ENCODE peak calls at places on chromosomes 4 and X, in ten cellular contexts. One of them, this sample, is unnamed.

GRCh38 chr4:73067971-73068394 is 1.5 kb downstream of the COX18 start:
- DNase-seq in choroid plexus epithelial cell: peak; percentile 18
- DNase-seq in cardiac muscle cell: no peak
- DNase-seq in astrocyte of the spinal cord: peak; percentile 24
- DNase-seq in GM12865: peak; percentile 63
- DNase-seq in uterus: no peak
- DNase-seq in cardiac fibroblast: peak; percentile 15
- DNase-seq in upper lobe of right lung: no peak
- DNase-seq in aorta: no peak
- DNase-seq in lung: no peak
- DNase-seq in this sample: no peak

GRCh38 chr4:16213107-16213506 is 13.2 kb downstream of the TAPT1 start:
- DNase-seq in choroid plexus epithelial cell: peak; percentile 34
- DNase-seq in cardiac muscle cell: no peak
- DNase-seq in astrocyte of the spinal cord: no peak
- DNase-seq in GM12865: no peak
- DNase-seq in uterus: no peak
- DNase-seq in cardiac fibroblast: no peak
- DNase-seq in upper lobe of right lung: no peak
- DNase-seq in aorta: no peak
- DNase-seq in lung: no peak
- DNase-seq in this sample: no peak

GRCh38 chrX:88886908-88887307 is 139.9 kb downstream of the CPXCR1 start:
- DNase-seq in choroid plexus epithelial cell: no peak
- DNase-seq in cardiac muscle cell: no peak
- DNase-seq in astrocyte of the spinal cord: no peak
- DNase-seq in GM12865: no peak
- DNase-seq in uterus: no peak
- DNase-seq in cardiac fibroblast: no peak
- DNase-seq in upper lobe of right lung: no peak
- DNase-seq in aorta: no peak
- DNase-seq in lung: no peak
- DNase-seq in this sample: no peak

GRCh38 chr4:56463711-56464110 is 3.7 kb upstream of the SRP72 start:
- DNase-seq in choroid plexus epithelial cell: no peak
- DNase-seq in cardiac muscle cell: no peak
- DNase-seq in astrocyte of the spinal cord: no peak
- DNase-seq in GM12865: no peak
- DNase-seq in uterus: no peak
- DNase-seq in cardiac fibroblast: no peak
- DNase-seq in upper lobe of right lung: no peak
- DNase-seq in aorta: no peak
- DNase-seq in lung: no peak
- DNase-seq in this sample: no peak

GRCh38 chrX:16559206-16559619 is 90.7 kb upstream of the S100G start:
- DNase-seq in choroid plexus epithelial cell: no peak
- DNase-seq in cardiac muscle cell: no peak
- DNase-seq in astrocyte of the spinal cord: no peak
- DNase-seq in GM12865: no peak
- DNase-seq in uterus: no peak
- DNase-seq in cardiac fibroblast: no peak
- DNase-seq in upper lobe of right lung: no peak
- DNase-seq in aorta: no peak
- DNase-seq in lung: no peak
- DNase-seq in this sample: no peak

GRCh38 chr4:101977096-101977495 is 186.6 kb downstream of the BANK1 start:
- DNase-seq in choroid plexus epithelial cell: peak; percentile 98
- DNase-seq in cardiac muscle cell: no peak
- DNase-seq in astrocyte of the spinal cord: peak; percentile 95
- DNase-seq in GM12865: no peak
- DNase-seq in uterus: no peak
- DNase-seq in cardiac fibroblast: peak; percentile 97
- DNase-seq in upper lobe of right lung: no peak
- DNase-seq in aorta: no peak
- DNase-seq in lung: peak; percentile 36
- DNase-seq in this sample: no peak

GRCh38 chrX:85213792-85214530 is 29.6 kb downstream of the SATL1 start:
- DNase-seq in choroid plexus epithelial cell: no peak
- DNase-seq in cardiac muscle cell: no peak
- DNase-seq in astrocyte of the spinal cord: no peak
- DNase-seq in GM12865: no peak
- DNase-seq in uterus: no peak
- DNase-seq in cardiac fibroblast: no peak
- DNase-seq in upper lobe of right lung: no peak
- DNase-seq in aorta: no peak
- DNase-seq in lung: no peak
- DNase-seq in this sample: no peak

GRCh38 chr4:145511913-145512522 is 30.4 kb downstream of the SMAD1 start:
- DNase-seq in choroid plexus epithelial cell: peak; percentile 50
- DNase-seq in cardiac muscle cell: no peak
- DNase-seq in astrocyte of the spinal cord: no peak
- DNase-seq in GM12865: no peak
- DNase-seq in uterus: no peak
- DNase-seq in cardiac fibroblast: peak; percentile 48
- DNase-seq in upper lobe of right lung: no peak
- DNase-seq in aorta: no peak
- DNase-seq in lung: no peak
- DNase-seq in this sample: no peak

DNA sequence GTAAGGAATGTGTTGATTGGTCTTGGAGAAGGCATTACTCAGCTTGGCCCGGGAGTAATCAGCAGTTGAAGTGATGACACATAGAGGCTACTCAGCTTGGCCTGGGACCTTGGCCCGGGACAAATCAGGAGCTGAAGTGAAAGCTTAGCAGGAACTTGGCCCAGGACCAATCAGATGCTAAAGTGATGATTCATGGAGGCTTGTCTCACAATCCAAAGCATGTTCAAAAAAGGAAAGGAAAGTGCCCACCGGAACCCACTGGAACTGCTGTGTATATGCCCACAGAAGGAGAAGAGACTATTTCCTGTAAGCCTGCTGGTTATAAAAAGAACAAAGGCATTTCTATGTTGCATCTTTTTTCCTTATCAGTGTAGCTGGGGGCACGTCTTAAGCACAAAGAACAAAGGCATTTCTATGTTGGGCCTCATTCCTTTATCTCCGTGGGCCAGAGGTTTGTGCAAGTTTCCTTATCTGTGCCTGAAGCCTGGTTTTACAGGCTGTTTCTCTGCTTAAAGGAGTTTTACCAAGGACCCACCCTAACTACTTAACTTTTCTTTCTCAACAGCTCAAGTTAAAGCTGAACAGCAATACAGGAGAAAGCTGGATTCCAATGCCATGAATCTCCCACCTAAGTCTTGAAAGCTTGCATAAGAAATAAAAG is 1176.7 kb downstream of the NLGN4X start:
- DNase-seq in choroid plexus epithelial cell: peak; percentile 25
- DNase-seq in cardiac muscle cell: peak; percentile 78
- DNase-seq in astrocyte of the spinal cord: peak; percentile 90
- DNase-seq in GM12865: no peak
- DNase-seq in uterus: peak; percentile 18
- DNase-seq in cardiac fibroblast: peak; percentile 51
- DNase-seq in upper lobe of right lung: no peak
- DNase-seq in aorta: peak; percentile 86
- DNase-seq in lung: peak; percentile 63
- DNase-seq in this sample: peak; percentile 32
- H3K4me3 ChIP-seq in choroid plexus epithelial cell: no peak overlapping the region
- H3K4me3 ChIP-seq in cardiac muscle cell: no peak overlapping the region
- H3K4me3 ChIP-seq in astrocyte of the spinal cord: no peak overlapping the region
- H3K4me3 ChIP-seq in GM12865: no peak overlapping the region
- H3K4me3 ChIP-seq in uterus: no peak overlapping the region
- H3K4me3 ChIP-seq in cardiac fibroblast: no peak overlapping the region
- H3K4me3 ChIP-seq in upper lobe of right lung: no peak overlapping the region
- H3K4me3 ChIP-seq in aorta: no peak overlapping the region
- H3K4me3 ChIP-seq in lung: no peak overlapping the region
- H3K4me3 ChIP-seq in this sample: no peak overlapping the region

GRCh38 chr4:140523857-140524742 is at the start of gene ELMOD2:
- DNase-seq in choroid plexus epithelial cell: peak; percentile 99
- DNase-seq in cardiac muscle cell: peak; percentile 100
- DNase-seq in astrocyte of the spinal cord: peak; percentile 98
- DNase-seq in GM12865: peak; percentile 98
- DNase-seq in uterus: peak; percentile 98
- DNase-seq in cardiac fibroblast: peak; percentile 98
- DNase-seq in upper lobe of right lung: peak; percentile 100
- DNase-seq in aorta: peak; percentile 100
- DNase-seq in lung: peak; percentile 99
- DNase-seq in this sample: peak; percentile 96

DNA sequence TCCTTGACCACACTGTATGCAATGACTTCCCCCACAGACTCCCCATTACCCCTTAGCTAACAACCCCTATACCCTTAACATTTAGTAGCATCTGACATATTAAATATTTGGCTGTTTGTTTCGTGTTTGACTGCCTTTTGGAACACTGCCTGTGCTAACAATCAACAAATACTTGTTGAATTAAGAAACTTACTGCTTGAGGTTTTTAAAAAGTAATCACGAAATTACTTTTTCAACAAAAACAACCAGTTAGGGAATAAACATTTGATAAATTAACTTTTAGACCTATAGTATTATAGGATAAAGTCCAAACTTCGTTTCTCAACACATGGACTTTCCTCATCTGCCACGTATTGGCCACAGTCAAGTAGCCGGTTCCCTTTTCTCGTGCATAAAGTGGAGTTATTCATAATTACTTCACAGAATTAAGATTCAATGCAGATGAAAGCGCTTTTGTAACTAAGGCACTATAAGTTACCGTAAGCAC is 555 bp upstream of the ELMOD2 start:
- DNase-seq in choroid plexus epithelial cell: no peak
- DNase-seq in cardiac muscle cell: no peak
- DNase-seq in astrocyte of the spinal cord: no peak
- DNase-seq in GM12865: no peak
- DNase-seq in uterus: no peak
- DNase-seq in cardiac fibroblast: no peak
- DNase-seq in upper lobe of right lung: no peak
- DNase-seq in aorta: no peak
- DNase-seq in lung: no peak
- DNase-seq in this sample: no peak
- H3K4me3 ChIP-seq in choroid plexus epithelial cell: peak overlapping the region; percentile 79
- H3K4me3 ChIP-seq in cardiac muscle cell: no peak overlapping the region
- H3K4me3 ChIP-seq in astrocyte of the spinal cord: peak overlapping the region; percentile 70
- H3K4me3 ChIP-seq in GM12865: peak overlapping the region; percentile 63
- H3K4me3 ChIP-seq in uterus: peak overlapping the region; percentile 97
- H3K4me3 ChIP-seq in cardiac fibroblast: peak overlapping the region; percentile 29
- H3K4me3 ChIP-seq in upper lobe of right lung: peak overlapping the region; percentile 79
- H3K4me3 ChIP-seq in aorta: no peak overlapping the region
- H3K4me3 ChIP-seq in lung: no peak overlapping the region
- H3K4me3 ChIP-seq in this sample: peak overlapping the region; percentile 97

GRCh38 chr4:112855058-112855457 is 194.4 kb upstream of the ANK2 start:
- DNase-seq in choroid plexus epithelial cell: peak; percentile 6
- DNase-seq in cardiac muscle cell: no peak
- DNase-seq in astrocyte of the spinal cord: no peak
- DNase-seq in GM12865: no peak
- DNase-seq in uterus: no peak
- DNase-seq in cardiac fibroblast: no peak
- DNase-seq in upper lobe of right lung: no peak
- DNase-seq in aorta: no peak
- DNase-seq in lung: no peak
- DNase-seq in this sample: no peak

GRCh38 chr4:112854420-112854819 is 195.0 kb upstream of the ANK2 start:
- DNase-seq in choroid plexus epithelial cell: no peak
- DNase-seq in cardiac muscle cell: no peak
- DNase-seq in astrocyte of the spinal cord: no peak
- DNase-seq in GM12865: no peak
- DNase-seq in uterus: no peak
- DNase-seq in cardiac fibroblast: no peak
- DNase-seq in upper lobe of right lung: no peak
- DNase-seq in aorta: no peak
- DNase-seq in lung: no peak
- DNase-seq in this sample: no peak

GRCh38 chr4:112857461-112857860 is 192.0 kb upstream of the ANK2 start:
- DNase-seq in choroid plexus epithelial cell: peak; percentile 76
- DNase-seq in cardiac muscle cell: no peak
- DNase-seq in astrocyte of the spinal cord: peak; percentile 92
- DNase-seq in GM12865: no peak
- DNase-seq in uterus: no peak
- DNase-seq in cardiac fibroblast: peak; percentile 69
- DNase-seq in upper lobe of right lung: no peak
- DNase-seq in aorta: no peak
- DNase-seq in lung: no peak
- DNase-seq in this sample: no peak

GRCh38 chr4:112852586-112852985 is 196.9 kb upstream of the ANK2 start:
- DNase-seq in choroid plexus epithelial cell: no peak
- DNase-seq in cardiac muscle cell: no peak
- DNase-seq in astrocyte of the spinal cord: no peak
- DNase-seq in GM12865: no peak
- DNase-seq in uterus: no peak
- DNase-seq in cardiac fibroblast: no peak
- DNase-seq in upper lobe of right lung: no peak
- DNase-seq in aorta: no peak
- DNase-seq in lung: no peak
- DNase-seq in this sample: no peak

DNA sequence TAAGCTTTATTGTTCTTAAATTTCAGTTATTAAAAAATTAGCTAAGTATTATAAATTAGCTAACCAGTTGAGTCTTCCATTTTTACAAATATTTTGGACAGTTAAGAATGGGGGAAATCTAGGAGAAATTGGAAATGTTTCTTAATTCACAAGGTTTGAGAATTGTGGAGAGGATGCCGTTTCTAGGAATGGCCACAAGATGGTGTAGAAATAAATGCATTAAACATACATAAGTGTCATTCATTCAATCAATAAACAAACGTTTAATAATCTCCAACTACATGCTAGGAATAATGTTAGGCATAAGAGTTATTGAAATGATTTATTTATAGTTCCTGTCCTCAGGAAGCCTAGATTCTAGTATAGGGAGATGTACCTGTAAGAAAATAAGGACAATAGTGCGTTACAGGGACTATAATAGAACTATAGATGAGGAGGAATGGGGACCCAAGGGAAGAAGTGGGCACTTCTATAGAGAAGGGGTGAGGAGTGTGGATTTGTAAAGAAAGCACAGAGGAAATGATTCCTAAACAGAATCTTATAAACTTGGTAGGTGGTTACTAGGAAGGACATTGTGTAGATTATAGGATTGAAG is 195.7 kb upstream of the ANK2 start:
- DNase-seq in choroid plexus epithelial cell: peak; percentile 15
- DNase-seq in cardiac muscle cell: no peak
- DNase-seq in astrocyte of the spinal cord: peak; percentile 14
- DNase-seq in GM12865: no peak
- DNase-seq in uterus: no peak
- DNase-seq in cardiac fibroblast: peak; percentile 29
- DNase-seq in upper lobe of right lung: no peak
- DNase-seq in aorta: no peak
- DNase-seq in lung: no peak
- DNase-seq in this sample: no peak
- H3K4me3 ChIP-seq in choroid plexus epithelial cell: no peak overlapping the region
- H3K4me3 ChIP-seq in cardiac muscle cell: no peak overlapping the region
- H3K4me3 ChIP-seq in astrocyte of the spinal cord: no peak overlapping the region
- H3K4me3 ChIP-seq in GM12865: no peak overlapping the region
- H3K4me3 ChIP-seq in uterus: no peak overlapping the region
- H3K4me3 ChIP-seq in cardiac fibroblast: no peak overlapping the region
- H3K4me3 ChIP-seq in upper lobe of right lung: no peak overlapping the region
- H3K4me3 ChIP-seq in aorta: no peak overlapping the region
- H3K4me3 ChIP-seq in lung: no peak overlapping the region
- H3K4me3 ChIP-seq in this sample: no peak overlapping the region

DNA sequence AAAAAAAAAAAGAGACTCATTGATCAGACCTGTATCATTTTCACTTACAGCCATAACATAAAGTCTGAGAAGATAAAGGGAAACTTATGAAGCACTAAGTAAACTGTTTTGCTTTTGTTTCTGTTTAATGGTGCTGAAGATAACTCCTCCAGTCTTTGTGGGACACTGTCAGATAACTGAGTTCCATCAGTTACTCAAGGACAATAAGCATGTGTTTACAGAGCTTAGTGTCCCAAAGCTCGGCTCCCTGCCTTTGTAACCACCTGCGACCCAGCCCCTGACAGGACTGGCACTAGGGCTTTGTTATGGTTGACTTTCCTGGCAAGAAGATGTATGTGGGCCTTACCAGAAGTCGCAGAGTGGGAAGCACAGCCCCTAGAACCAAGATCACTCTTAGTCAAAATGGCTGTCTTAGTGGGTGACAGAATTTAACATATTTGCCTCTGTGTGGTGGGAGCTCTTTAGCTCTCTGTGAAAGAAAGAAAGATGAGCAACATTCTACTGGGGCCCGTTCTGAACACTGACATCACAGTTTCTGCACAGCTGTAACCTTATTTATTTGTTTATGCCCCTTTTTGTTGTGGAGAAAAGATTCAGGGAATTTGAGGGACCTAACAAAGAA is 68.1 kb downstream of the FNIP2 start:
- DNase-seq in choroid plexus epithelial cell: no peak
- DNase-seq in cardiac muscle cell: no peak
- DNase-seq in astrocyte of the spinal cord: no peak
- DNase-seq in GM12865: no peak
- DNase-seq in uterus: no peak
- DNase-seq in cardiac fibroblast: no peak
- DNase-seq in upper lobe of right lung: no peak
- DNase-seq in aorta: no peak
- DNase-seq in lung: no peak
- DNase-seq in this sample: no peak
- H3K4me3 ChIP-seq in choroid plexus epithelial cell: no peak overlapping the region
- H3K4me3 ChIP-seq in cardiac muscle cell: no peak overlapping the region
- H3K4me3 ChIP-seq in astrocyte of the spinal cord: no peak overlapping the region
- H3K4me3 ChIP-seq in GM12865: no peak overlapping the region
- H3K4me3 ChIP-seq in uterus: no peak overlapping the region
- H3K4me3 ChIP-seq in cardiac fibroblast: no peak overlapping the region
- H3K4me3 ChIP-seq in upper lobe of right lung: no peak overlapping the region
- H3K4me3 ChIP-seq in aorta: no peak overlapping the region
- H3K4me3 ChIP-seq in lung: no peak overlapping the region
- H3K4me3 ChIP-seq in this sample: no peak overlapping the region

This sample was measured in breast epithelium.